ENCODE peak calls at places on chromosome X, in five cellular contexts. One of them, this sample, is unnamed.
A peak's percentile ranks its signal among the peaks of the same experiment; 100 is the strongest.

GRCh38 chrX:149151805-149152757 is 353.0 kb downstream of the IDS start:
- DNase-seq in transverse colon: no peak
- DNase-seq in pancreas: no peak
- DNase-seq in fibroblast of lung: peak; percentile 72
- DNase-seq in CD8-positive, alpha-beta T cell: no peak
- DNase-seq in this sample: no peak

GRCh38 chrX:99413317-99413716 is 996.8 kb downstream of the PCDH19 start:
- DNase-seq in fibroblast of lung: no peak
- DNase-seq in transverse colon: no peak
- DNase-seq in CD8-positive, alpha-beta T cell: no peak
- DNase-seq in pancreas: no peak
- DNase-seq in this sample: no peak

GRCh38 chrX:152600853-152601635 is 36.7 kb upstream of the GABRQ start:
- DNase-seq in CD8-positive, alpha-beta T cell: no peak
- DNase-seq in pancreas: no peak
- DNase-seq in transverse colon: no peak
- DNase-seq in fibroblast of lung: peak; percentile 20
- DNase-seq in this sample: no peak

GRCh38 chrX:107718156-107718621 is 57.4 kb downstream of the TSC22D3 start:
- DNase-seq in pancreas: peak; percentile 65
- DNase-seq in CD8-positive, alpha-beta T cell: peak; percentile 70
- DNase-seq in transverse colon: peak; percentile 88
- DNase-seq in fibroblast of lung: peak; percentile 58
- DNase-seq in this sample: peak; percentile 1

GRCh38 chrX:126509917-126510316 is 42.7 kb downstream of the DCAF12L1 start:
- DNase-seq in pancreas: no peak
- DNase-seq in transverse colon: no peak
- DNase-seq in fibroblast of lung: no peak
- DNase-seq in CD8-positive, alpha-beta T cell: no peak
- DNase-seq in this sample: no peak

GRCh38 chrX:136643243-136643642 is 4.7 kb upstream of the CD40LG start:
- DNase-seq in pancreas: no peak
- DNase-seq in CD8-positive, alpha-beta T cell: no peak
- DNase-seq in fibroblast of lung: no peak
- DNase-seq in transverse colon: no peak
- DNase-seq in this sample: no peak

GRCh38 chrX:151870603-151871002 is 42.1 kb upstream of the MAGEA4 start:
- DNase-seq in transverse colon: no peak
- DNase-seq in CD8-positive, alpha-beta T cell: no peak
- DNase-seq in pancreas: no peak
- DNase-seq in fibroblast of lung: peak; percentile 93
- DNase-seq in this sample: no peak

GRCh38 chrX:153494541-153495361 is at the start of gene BGN:
- DNase-seq in CD8-positive, alpha-beta T cell: no peak
- DNase-seq in fibroblast of lung: peak; percentile 78
- DNase-seq in transverse colon: no peak
- DNase-seq in pancreas: no peak
- DNase-seq in this sample: peak; percentile 21

GRCh38 chrX:331772-332495 is 13.3 kb upstream of the GTPBP6 start:
- DNase-seq in transverse colon: no peak
- DNase-seq in fibroblast of lung: no peak
- DNase-seq in CD8-positive, alpha-beta T cell: no peak
- DNase-seq in pancreas: peak; percentile 63
- DNase-seq in this sample: no peak

GRCh38 chrX:14501312-14501711 is 28.0 kb upstream of the GLRA2 start:
- DNase-seq in pancreas: no peak
- DNase-seq in fibroblast of lung: no peak
- DNase-seq in transverse colon: no peak
- DNase-seq in CD8-positive, alpha-beta T cell: no peak
- DNase-seq in this sample: no peak

GRCh38 chrX:22237479-22237878 is 35.2 kb upstream of the CBLL2 start:
- DNase-seq in transverse colon: no peak
- DNase-seq in CD8-positive, alpha-beta T cell: no peak
- DNase-seq in pancreas: no peak
- DNase-seq in fibroblast of lung: no peak
- DNase-seq in this sample: no peak

GRCh38 chrX:101078716-101079115 is at the start of gene TMEM35A:
- DNase-seq in CD8-positive, alpha-beta T cell: no peak
- DNase-seq in transverse colon: peak; percentile 8
- DNase-seq in fibroblast of lung: peak; percentile 44
- DNase-seq in pancreas: no peak
- DNase-seq in this sample: no peak

GRCh38 chrX:87728024-87728423 is 210.4 kb downstream of the KLHL4 start:
- DNase-seq in CD8-positive, alpha-beta T cell: no peak
- DNase-seq in fibroblast of lung: no peak
- DNase-seq in transverse colon: no peak
- DNase-seq in pancreas: no peak
- DNase-seq in this sample: no peak

GRCh38 chrX:110989869-110990268 is 106.1 kb upstream of the PAK3 start:
- DNase-seq in fibroblast of lung: no peak
- DNase-seq in pancreas: no peak
- DNase-seq in transverse colon: peak; percentile 12
- DNase-seq in CD8-positive, alpha-beta T cell: no peak
- DNase-seq in this sample: no peak

GRCh38 chrX:119763175-119763574 is 4.8 kb downstream of the SOWAHD start:
- DNase-seq in transverse colon: no peak
- DNase-seq in fibroblast of lung: peak; percentile 90
- DNase-seq in CD8-positive, alpha-beta T cell: no peak
- DNase-seq in pancreas: no peak
- DNase-seq in this sample: no peak

GRCh38 chrX:13360146-13360545 is 40.3 kb upstream of the ATXN3L start:
- DNase-seq in transverse colon: no peak
- DNase-seq in CD8-positive, alpha-beta T cell: no peak
- DNase-seq in fibroblast of lung: no peak
- DNase-seq in pancreas: no peak
- DNase-seq in this sample: no peak

GRCh38 chrX:130174051-130174704 is 2.4 kb downstream of the RAB33A start:
- DNase-seq in transverse colon: no peak
- DNase-seq in fibroblast of lung: peak; percentile 71
- DNase-seq in pancreas: no peak
- DNase-seq in CD8-positive, alpha-beta T cell: no peak
- DNase-seq in this sample: no peak

GRCh38 chrX:153934473-153935325 is at the start of gene NAA10:
- DNase-seq in fibroblast of lung: peak; percentile 65
- DNase-seq in transverse colon: peak; percentile 81
- DNase-seq in pancreas: peak; percentile 84
- DNase-seq in CD8-positive, alpha-beta T cell: peak; percentile 51
- DNase-seq in this sample: peak; percentile 43

GRCh38 chrX:151703487-151703886 is 8.2 kb downstream of the PRRG3 start:
- DNase-seq in fibroblast of lung: peak; percentile 29
- DNase-seq in transverse colon: no peak
- DNase-seq in CD8-positive, alpha-beta T cell: no peak
- DNase-seq in pancreas: no peak
- DNase-seq in this sample: no peak

GRCh38 chrX:13419276-13419675 is 99.4 kb upstream of the ATXN3L start:
- DNase-seq in fibroblast of lung: no peak
- DNase-seq in pancreas: no peak
- DNase-seq in transverse colon: no peak
- DNase-seq in CD8-positive, alpha-beta T cell: no peak
- DNase-seq in this sample: no peak

GRCh38 chrX:150482537-150483217 is 85.7 kb upstream of the MTM1 start:
- DNase-seq in CD8-positive, alpha-beta T cell: no peak
- DNase-seq in fibroblast of lung: peak; percentile 83
- DNase-seq in transverse colon: no peak
- DNase-seq in pancreas: no peak
- DNase-seq in this sample: no peak

GRCh38 chrX:3638280-3638873 is 75.1 kb downstream of the PRKX start:
- DNase-seq in CD8-positive, alpha-beta T cell: no peak
- DNase-seq in pancreas: no peak
- DNase-seq in fibroblast of lung: peak; percentile 26
- DNase-seq in transverse colon: peak; percentile 44
- DNase-seq in this sample: no peak

GRCh38 chrX:41594634-41595033 is 94.1 kb upstream of the GPR34 start:
- DNase-seq in CD8-positive, alpha-beta T cell: no peak
- DNase-seq in pancreas: no peak
- DNase-seq in fibroblast of lung: no peak
- DNase-seq in transverse colon: no peak
- DNase-seq in this sample: no peak

GRCh38 chrX:136199365-136199764 is 51.8 kb downstream of the MAP7D3 start:
- DNase-seq in fibroblast of lung: peak; percentile 65
- DNase-seq in CD8-positive, alpha-beta T cell: no peak
- DNase-seq in transverse colon: no peak
- DNase-seq in pancreas: no peak
- DNase-seq in this sample: no peak

GRCh38 chrX:53317365-53318069 is 36.1 kb upstream of the IQSEC2 start:
- DNase-seq in CD8-positive, alpha-beta T cell: peak; percentile 71
- DNase-seq in pancreas: peak; percentile 84
- DNase-seq in fibroblast of lung: peak; percentile 36
- DNase-seq in transverse colon: peak; percentile 72
- DNase-seq in this sample: peak; percentile 2

GRCh38 chrX:129875669-129876068 is 30.3 kb upstream of the UTP14A start:
- DNase-seq in fibroblast of lung: peak; percentile 84
- DNase-seq in pancreas: no peak
- DNase-seq in transverse colon: no peak
- DNase-seq in CD8-positive, alpha-beta T cell: no peak
- DNase-seq in this sample: no peak

GRCh38 chrX:389021-389441 is 2.3 kb upstream of the PPP2R3B start:
- DNase-seq in CD8-positive, alpha-beta T cell: no peak
- DNase-seq in fibroblast of lung: no peak
- DNase-seq in pancreas: peak; percentile 68
- DNase-seq in transverse colon: no peak
- DNase-seq in this sample: peak; percentile 39

GRCh38 chrX:134101636-134102035 is 116.2 kb upstream of the GPC3 start:
- DNase-seq in fibroblast of lung: no peak
- DNase-seq in CD8-positive, alpha-beta T cell: no peak
- DNase-seq in pancreas: no peak
- DNase-seq in transverse colon: no peak
- DNase-seq in this sample: no peak

GRCh38 chrX:134836497-134836968 is 154.3 kb upstream of the SMIM10 start:
- DNase-seq in fibroblast of lung: peak; percentile 46
- DNase-seq in pancreas: no peak
- DNase-seq in CD8-positive, alpha-beta T cell: no peak
- DNase-seq in transverse colon: no peak
- DNase-seq in this sample: no peak

GRCh38 chrX:96394566-96394965 is 290.1 kb upstream of the DIAPH2 start:
- DNase-seq in fibroblast of lung: no peak
- DNase-seq in pancreas: no peak
- DNase-seq in transverse colon: no peak
- DNase-seq in CD8-positive, alpha-beta T cell: no peak
- DNase-seq in this sample: no peak

GRCh38 chrX:23118890-23119527 is 119.2 kb downstream of the DDX53 start:
- DNase-seq in transverse colon: no peak
- DNase-seq in fibroblast of lung: peak; percentile 77
- DNase-seq in pancreas: no peak
- DNase-seq in CD8-positive, alpha-beta T cell: no peak
- DNase-seq in this sample: no peak

GRCh38 chrX:71215335-71215912 is 7.6 kb upstream of the GJB1 start:
- DNase-seq in pancreas: no peak
- DNase-seq in transverse colon: no peak
- DNase-seq in CD8-positive, alpha-beta T cell: no peak
- DNase-seq in fibroblast of lung: no peak
- DNase-seq in this sample: no peak

DNA sequence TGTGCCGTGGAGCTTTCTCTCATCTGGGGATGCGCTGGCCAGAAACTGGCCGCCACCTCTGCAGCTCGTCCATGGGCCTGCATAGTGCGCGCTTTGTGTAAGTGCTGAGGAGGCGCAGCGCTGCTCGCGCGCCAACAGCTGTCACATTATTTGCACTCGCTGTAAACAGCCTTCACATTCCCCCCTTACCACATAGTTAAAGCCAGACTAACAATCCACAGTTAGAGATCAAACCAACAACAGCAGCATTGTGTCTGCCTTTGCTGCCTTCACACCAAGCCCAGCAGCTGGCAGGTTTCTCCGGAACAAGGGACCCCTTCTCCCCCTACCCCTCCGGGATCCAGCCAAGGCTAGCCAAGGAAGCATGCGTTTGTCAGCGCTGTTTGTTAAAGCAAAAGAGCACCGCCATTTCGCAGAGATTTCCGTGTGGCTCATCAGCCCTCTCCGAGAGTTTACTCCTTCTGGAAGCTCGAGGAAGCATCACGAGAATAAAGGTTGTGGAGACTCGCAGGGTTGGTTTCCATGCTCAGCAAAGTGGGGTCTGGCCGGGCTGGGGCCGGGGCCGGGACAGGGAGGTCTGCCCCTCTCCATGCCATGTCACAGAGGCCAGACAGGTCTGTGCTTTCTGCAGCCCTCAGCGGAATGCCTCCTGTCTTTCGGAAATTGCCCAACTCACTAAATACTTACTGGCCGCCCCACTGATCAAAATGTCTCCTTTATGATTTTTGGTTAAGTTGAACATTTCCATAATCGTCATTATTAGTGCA is 11.0 kb downstream of the BCOR start:
- DNase-seq in transverse colon: no peak
- DNase-seq in CD8-positive, alpha-beta T cell: no peak
- DNase-seq in pancreas: peak; percentile 53
- DNase-seq in fibroblast of lung: peak; percentile 56
- DNase-seq in this sample: peak; percentile 47
- H3K27ac ChIP-seq in transverse colon: peak overlapping the region; percentile 83
- H3K27ac ChIP-seq in CD8-positive, alpha-beta T cell: no peak overlapping the region
- H3K27ac ChIP-seq in pancreas: peak overlapping the region; percentile 51
- H3K27ac ChIP-seq in fibroblast of lung: peak overlapping the region; percentile 43
- H3K27ac ChIP-seq in this sample: peak overlapping the region; percentile 75

GRCh38 chrX:154968353-154968752 is 54.2 kb downstream of the F8 start:
- DNase-seq in transverse colon: no peak
- DNase-seq in CD8-positive, alpha-beta T cell: no peak
- DNase-seq in fibroblast of lung: no peak
- DNase-seq in pancreas: no peak
- DNase-seq in this sample: no peak

DNA sequence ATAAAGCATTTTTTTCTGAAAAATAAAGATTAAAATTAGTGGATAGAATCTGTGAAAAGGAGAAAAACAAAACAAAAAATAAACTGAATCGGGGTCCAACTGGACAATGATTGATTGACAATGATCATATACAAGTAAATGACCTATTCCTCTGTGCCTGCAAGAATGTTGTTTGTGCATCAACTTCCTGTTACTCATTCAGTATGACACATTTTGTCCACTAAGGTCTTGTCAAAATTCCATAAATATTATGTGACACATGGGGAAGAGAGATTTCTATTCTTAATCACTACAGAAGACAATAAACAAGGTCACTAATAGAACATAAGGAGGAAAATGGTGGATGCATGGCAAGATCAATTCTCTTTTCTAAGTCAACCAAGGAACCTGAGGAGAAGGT is 54.9 kb downstream of the F8 start:
- DNase-seq in fibroblast of lung: peak; percentile 3
- DNase-seq in transverse colon: no peak
- DNase-seq in pancreas: no peak
- DNase-seq in CD8-positive, alpha-beta T cell: no peak
- DNase-seq in this sample: no peak
- H3K27ac ChIP-seq in fibroblast of lung: no peak overlapping the region
- H3K27ac ChIP-seq in transverse colon: no peak overlapping the region
- H3K27ac ChIP-seq in pancreas: no peak overlapping the region
- H3K27ac ChIP-seq in CD8-positive, alpha-beta T cell: no peak overlapping the region
- H3K27ac ChIP-seq in this sample: no peak overlapping the region

GRCh38 chrX:16604300-16604699 is 45.7 kb upstream of the S100G start:
- DNase-seq in fibroblast of lung: peak; percentile 19
- DNase-seq in transverse colon: no peak
- DNase-seq in pancreas: no peak
- DNase-seq in CD8-positive, alpha-beta T cell: no peak
- DNase-seq in this sample: no peak
- H3K27ac ChIP-seq in fibroblast of lung: no peak overlapping the region
- H3K27ac ChIP-seq in transverse colon: no peak overlapping the region
- H3K27ac ChIP-seq in pancreas: no peak overlapping the region
- H3K27ac ChIP-seq in CD8-positive, alpha-beta T cell: no peak overlapping the region
- H3K27ac ChIP-seq in this sample: no peak overlapping the region

GRCh38 chrX:9573282-9574106 is 108.6 kb downstream of the TBL1X start:
- DNase-seq in pancreas: no peak
- DNase-seq in fibroblast of lung: no peak
- DNase-seq in transverse colon: no peak
- DNase-seq in CD8-positive, alpha-beta T cell: no peak
- DNase-seq in this sample: no peak

GRCh38 chrX:9566150-9566621 is 101.3 kb downstream of the TBL1X start:
- DNase-seq in CD8-positive, alpha-beta T cell: no peak
- DNase-seq in pancreas: no peak
- DNase-seq in fibroblast of lung: peak; percentile 91
- DNase-seq in transverse colon: peak; percentile 51
- DNase-seq in this sample: no peak

GRCh38 chrX:9569875-9570274 is 105.0 kb downstream of the TBL1X start:
- DNase-seq in CD8-positive, alpha-beta T cell: no peak
- DNase-seq in transverse colon: no peak
- DNase-seq in fibroblast of lung: peak; percentile 87
- DNase-seq in pancreas: no peak
- DNase-seq in this sample: no peak
- H3K27ac ChIP-seq in CD8-positive, alpha-beta T cell: no peak overlapping the region
- H3K27ac ChIP-seq in transverse colon: no peak overlapping the region
- H3K27ac ChIP-seq in fibroblast of lung: no peak overlapping the region
- H3K27ac ChIP-seq in pancreas: no peak overlapping the region
- H3K27ac ChIP-seq in this sample: no peak overlapping the region